ENCODE peak calls at places on chromosomes 4 and X, in four cellular contexts. M is NCI-H2107; W is stimulated activated naive CD4-positive, alpha-beta T cell treated with Interleukin-2 at 50 U/mL for 16 hours; P is endodermal cell. V is an unnamed sample.

GRCh38 chr4:8674311-8674885 is 81.8 kb downstream of the CPZ start:
- DNase-seq in M (no peak), W (no peak), P (no peak), V (no peak)

GRCh38 chr4:106454581-106454980 is 86.0 kb upstream of the GIMD1 start:
- DNase-seq in M (no peak), P (no peak), W (no peak), V (no peak)

GRCh38 chr4:140004580-140005314 is 149.2 kb downstream of the MAML3 start:
- DNase-seq in M (peak; percentile 33), P (peak; percentile 83), W (no peak), V (no peak)

GRCh38 chr4:140799686-140800225 is 43.6 kb upstream of the TBC1D9 start:
- DNase-seq in W (no peak), P (peak; percentile 72), M (no peak), V (no peak)

GRCh38 chrX:149643496-149643895 is 11.9 kb upstream of the TMEM185A start:
- DNase-seq in M (no peak), P (no peak), W (no peak), V (no peak)

GRCh38 chr4:48546336-48546735 is 56.3 kb downstream of the ZAR1 start:
- DNase-seq in M (peak; percentile 18), P (peak; percentile 65), W (no peak), V (no peak)

GRCh38 chr4:81424336-81424735 is 47.4 kb downstream of the RASGEF1B start:
- DNase-seq in W (no peak), M (no peak), P (no peak), V (no peak)

GRCh38 chr4:3047464-3048286 is 26.7 kb downstream of the HTT-AS start:
- DNase-seq in P (peak; percentile 93), M (no peak), W (peak; percentile 66), V (peak; percentile 44)

GRCh38 chrX:27884654-27885053 is 76.9 kb downstream of the MAGEB10 start:
- DNase-seq in W (no peak), P (peak; percentile 38), M (no peak), V (no peak)

V was measured in NCI-H187.